ENCODE peak calls at places on chromosomes 6 and 20, in nine cellular contexts. One of them, this sample, is unnamed.

GRCh38 chr6:122322824-122323223 is 76.6 kb upstream of the HSF2 start:
- DNase-seq in ovary: no peak
- DNase-seq in right lobe of liver: no peak
- DNase-seq in Peyer's patch: no peak
- DNase-seq in HCT116: no peak
- DNase-seq in heart left ventricle: no peak
- DNase-seq in GM12878: no peak
- DNase-seq in stomach: no peak
- DNase-seq in gastrocnemius medialis: no peak
- DNase-seq in this sample: no peak

GRCh38 chr20:47970282-47970903 is 185.1 kb upstream of the SULF2 start:
- DNase-seq in Peyer's patch: no peak
- DNase-seq in GM12878: no peak
- DNase-seq in heart left ventricle: no peak
- DNase-seq in stomach: no peak
- DNase-seq in ovary: no peak
- DNase-seq in right lobe of liver: no peak
- DNase-seq in HCT116: no peak
- DNase-seq in gastrocnemius medialis: no peak
- DNase-seq in this sample: no peak

GRCh38 chr20:10591956-10592521 is 81.8 kb downstream of the JAG1 start:
- DNase-seq in heart left ventricle: no peak
- DNase-seq in right lobe of liver: no peak
- DNase-seq in ovary: no peak
- DNase-seq in GM12878: no peak
- DNase-seq in HCT116: no peak
- DNase-seq in Peyer's patch: no peak
- DNase-seq in gastrocnemius medialis: no peak
- DNase-seq in stomach: no peak
- DNase-seq in this sample: no peak

GRCh38 chr6:117829594-117830319 is 77.3 kb upstream of the SLC35F1 start:
- DNase-seq in right lobe of liver: no peak
- DNase-seq in ovary: no peak
- DNase-seq in Peyer's patch: no peak
- DNase-seq in heart left ventricle: no peak
- DNase-seq in stomach: no peak
- DNase-seq in gastrocnemius medialis: no peak
- DNase-seq in HCT116: peak; percentile 51
- DNase-seq in GM12878: no peak
- DNase-seq in this sample: no peak

GRCh38 chr6:151349651-151350270 is 41.6 kb downstream of the ZBTB2 start:
- DNase-seq in heart left ventricle: no peak
- DNase-seq in right lobe of liver: no peak
- DNase-seq in stomach: no peak
- DNase-seq in ovary: no peak
- DNase-seq in GM12878: no peak
- DNase-seq in Peyer's patch: no peak
- DNase-seq in HCT116: no peak
- DNase-seq in gastrocnemius medialis: no peak
- DNase-seq in this sample: no peak

GRCh38 chr20:3813758-3814581 is 6.4 kb upstream of the AP5S1 start:
- DNase-seq in Peyer's patch: no peak
- DNase-seq in right lobe of liver: no peak
- DNase-seq in ovary: no peak
- DNase-seq in HCT116: no peak
- DNase-seq in GM12878: no peak
- DNase-seq in heart left ventricle: no peak
- DNase-seq in stomach: peak; percentile 41
- DNase-seq in gastrocnemius medialis: no peak
- DNase-seq in this sample: no peak

GRCh38 chr20:11891081-11891826 is 26.4 kb upstream of the BTBD3 start:
- DNase-seq in ovary: peak; percentile 49
- DNase-seq in stomach: peak; percentile 51
- DNase-seq in GM12878: no peak
- DNase-seq in Peyer's patch: peak; percentile 58
- DNase-seq in gastrocnemius medialis: peak; percentile 5
- DNase-seq in HCT116: no peak
- DNase-seq in right lobe of liver: peak; percentile 68
- DNase-seq in heart left ventricle: peak; percentile 77
- DNase-seq in this sample: no peak

GRCh38 chr6:34234667-34235604 is 1.7 kb upstream of the HMGA1 start:
- DNase-seq in Peyer's patch: peak; percentile 65
- DNase-seq in stomach: no peak
- DNase-seq in right lobe of liver: no peak
- DNase-seq in GM12878: no peak
- DNase-seq in heart left ventricle: peak; percentile 31
- DNase-seq in HCT116: no peak
- DNase-seq in ovary: no peak
- DNase-seq in gastrocnemius medialis: no peak
- DNase-seq in this sample: no peak

GRCh38 chr6:17178754-17179153 is 76.9 kb downstream of the STMND1 start:
- DNase-seq in Peyer's patch: no peak
- DNase-seq in gastrocnemius medialis: no peak
- DNase-seq in stomach: no peak
- DNase-seq in heart left ventricle: no peak
- DNase-seq in ovary: no peak
- DNase-seq in GM12878: no peak
- DNase-seq in right lobe of liver: no peak
- DNase-seq in HCT116: no peak
- DNase-seq in this sample: no peak

GRCh38 chr20:59039233-59039632 is 3.4 kb downstream of the PRELID3B start:
- DNase-seq in GM12878: no peak
- DNase-seq in ovary: no peak
- DNase-seq in Peyer's patch: no peak
- DNase-seq in HCT116: no peak
- DNase-seq in stomach: no peak
- DNase-seq in heart left ventricle: no peak
- DNase-seq in gastrocnemius medialis: no peak
- DNase-seq in right lobe of liver: no peak
- DNase-seq in this sample: no peak

GRCh38 chr20:34058831-34059230 is 53.2 kb downstream of the EIF2S2 start:
- DNase-seq in heart left ventricle: no peak
- DNase-seq in stomach: no peak
- DNase-seq in right lobe of liver: no peak
- DNase-seq in ovary: no peak
- DNase-seq in Peyer's patch: no peak
- DNase-seq in gastrocnemius medialis: no peak
- DNase-seq in HCT116: no peak
- DNase-seq in GM12878: no peak
- DNase-seq in this sample: no peak

GRCh38 chr6:52503853-52504777 is 72.7 kb downstream of the TRAM2 start:
- DNase-seq in HCT116: peak; percentile 94
- DNase-seq in GM12878: no peak
- DNase-seq in stomach: peak; percentile 98
- DNase-seq in right lobe of liver: peak; percentile 74
- DNase-seq in heart left ventricle: peak; percentile 91
- DNase-seq in Peyer's patch: peak; percentile 96
- DNase-seq in ovary: peak; percentile 59
- DNase-seq in gastrocnemius medialis: peak; percentile 96
- DNase-seq in this sample: peak; percentile 97

GRCh38 chr20:13220194-13220856 is 749 bp upstream of the ISM1 start:
- DNase-seq in Peyer's patch: no peak
- DNase-seq in HCT116: no peak
- DNase-seq in stomach: peak; percentile 27
- DNase-seq in right lobe of liver: peak; percentile 82
- DNase-seq in gastrocnemius medialis: no peak
- DNase-seq in ovary: no peak
- DNase-seq in GM12878: no peak
- DNase-seq in heart left ventricle: no peak
- DNase-seq in this sample: peak; percentile 60

DNA sequence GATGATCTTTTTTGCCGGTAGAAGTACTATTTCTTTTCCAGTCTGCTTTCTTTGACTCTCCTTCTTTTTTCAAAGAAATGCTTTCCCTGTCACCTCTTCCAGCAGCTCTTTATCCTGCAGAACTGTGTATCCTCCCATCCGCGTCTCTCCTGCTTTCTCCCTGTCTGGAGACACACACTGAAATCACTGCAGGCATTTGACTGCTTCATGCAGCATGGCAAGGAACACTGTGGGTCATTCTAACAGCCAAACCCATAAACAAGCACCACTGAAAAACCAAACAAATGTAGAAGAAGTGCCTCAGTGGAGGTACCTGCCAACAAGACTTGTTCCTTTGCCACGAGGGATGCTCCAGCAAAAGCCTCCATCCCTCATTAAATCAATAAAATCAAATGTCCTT is 403.7 kb upstream of the CITED2 start:
- DNase-seq in stomach: no peak
- DNase-seq in GM12878: no peak
- DNase-seq in right lobe of liver: no peak
- DNase-seq in gastrocnemius medialis: no peak
- DNase-seq in ovary: no peak
- DNase-seq in HCT116: no peak
- DNase-seq in Peyer's patch: no peak
- DNase-seq in heart left ventricle: no peak
- DNase-seq in this sample: no peak
- H3K27ac ChIP-seq in stomach: no peak overlapping the region
- H3K27ac ChIP-seq in GM12878: no peak overlapping the region
- H3K27ac ChIP-seq in right lobe of liver: no peak overlapping the region
- H3K27ac ChIP-seq in gastrocnemius medialis: no peak overlapping the region
- H3K27ac ChIP-seq in ovary: no peak overlapping the region
- H3K27ac ChIP-seq in HCT116: no peak overlapping the region
- H3K27ac ChIP-seq in Peyer's patch: no peak overlapping the region
- H3K27ac ChIP-seq in heart left ventricle: peak overlapping the region; percentile 66
- H3K27ac ChIP-seq in this sample: no peak overlapping the region

DNA sequence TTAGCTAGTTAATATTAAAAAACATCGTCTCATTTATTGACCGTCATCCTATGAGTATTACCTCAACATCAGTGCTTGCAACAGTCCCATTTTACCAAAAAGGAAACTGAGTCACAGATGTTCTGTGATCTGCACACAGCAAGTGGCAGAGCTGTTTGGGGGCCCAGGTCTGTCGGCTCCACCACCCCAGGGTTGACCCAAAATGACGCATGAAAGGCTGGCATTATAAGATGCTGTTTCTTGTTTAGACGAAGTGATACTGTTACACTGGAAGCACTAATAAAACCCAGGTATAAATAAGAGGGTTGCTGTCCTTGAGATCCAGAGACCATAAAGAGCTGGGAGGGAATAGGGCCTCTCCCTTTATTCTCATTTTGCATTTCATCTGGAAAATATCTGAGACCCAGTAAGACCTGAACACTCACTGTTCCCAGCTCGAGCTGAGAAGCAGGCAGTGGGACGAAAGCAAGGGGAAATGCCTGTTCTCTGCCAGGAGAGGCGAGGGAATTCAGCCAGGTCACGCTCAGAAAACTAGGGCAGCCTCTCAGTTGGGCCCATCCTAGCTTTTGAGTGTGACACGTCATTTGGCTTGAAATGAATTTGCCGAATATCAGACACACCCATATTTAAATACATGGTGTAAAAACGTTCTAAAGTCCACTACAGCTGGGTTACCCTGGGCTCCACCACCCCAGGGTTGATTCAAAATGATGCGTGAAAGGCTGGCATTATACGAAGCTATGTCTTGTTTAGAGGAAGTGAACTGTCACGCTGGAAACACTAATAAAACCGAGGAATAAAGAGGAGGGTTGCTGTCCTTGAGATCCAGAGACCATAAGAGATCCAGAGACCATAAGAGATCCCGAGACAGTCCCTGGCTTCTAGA is 1.4 kb upstream of the MICAL1 start:
- DNase-seq in right lobe of liver: no peak
- DNase-seq in Peyer's patch: peak; percentile 78
- DNase-seq in ovary: peak; percentile 64
- DNase-seq in GM12878: no peak
- DNase-seq in stomach: peak; percentile 78
- DNase-seq in gastrocnemius medialis: peak; percentile 33
- DNase-seq in heart left ventricle: peak; percentile 44
- DNase-seq in HCT116: no peak
- DNase-seq in this sample: no peak
- TF ChIP-seq POLR2A in right lobe of liver: no peak
- TF ChIP-seq POLR2A in Peyer's patch: peak; percentile 87
- TF ChIP-seq POLR2A in ovary: no peak
- TF ChIP-seq POLR2A in GM12878: no peak
- TF ChIP-seq POLR2A in stomach: no peak
- TF ChIP-seq POLR2A in gastrocnemius medialis: peak; percentile 15
- TF ChIP-seq POLR2A in heart left ventricle: no peak
- TF ChIP-seq POLR2A in HCT116: no peak
- TF ChIP-seq POLR2A in this sample: no peak

GRCh38 chr20:46757754-46758678 is 48.6 kb downstream of the SLC2A10 start:
- DNase-seq in GM12878: peak; percentile 30
- DNase-seq in Peyer's patch: peak; percentile 77
- DNase-seq in ovary: peak; percentile 33
- DNase-seq in heart left ventricle: peak; percentile 10
- DNase-seq in HCT116: peak; percentile 48
- DNase-seq in right lobe of liver: peak; percentile 39
- DNase-seq in gastrocnemius medialis: no peak
- DNase-seq in stomach: peak; percentile 66
- DNase-seq in this sample: no peak
- TF ChIP-seq CTCF in GM12878: peak; percentile 91
- TF ChIP-seq CTCF in Peyer's patch: peak; percentile 70
- TF ChIP-seq CTCF in ovary: no peak
- TF ChIP-seq CTCF in heart left ventricle: peak; percentile 95
- TF ChIP-seq CTCF in HCT116: peak; percentile 61
- TF ChIP-seq CTCF in right lobe of liver: peak; percentile 94
- TF ChIP-seq CTCF in gastrocnemius medialis: peak; percentile 75
- TF ChIP-seq CTCF in stomach: peak; percentile 86
- TF ChIP-seq CTCF in this sample: peak; percentile 93

GRCh38 chr20:53832499-53832898 is 237.9 kb downstream of the BCAS1 start:
- DNase-seq in HCT116: no peak
- DNase-seq in GM12878: no peak
- DNase-seq in ovary: no peak
- DNase-seq in heart left ventricle: no peak
- DNase-seq in stomach: no peak
- DNase-seq in Peyer's patch: no peak
- DNase-seq in gastrocnemius medialis: no peak
- DNase-seq in right lobe of liver: no peak
- DNase-seq in this sample: no peak

GRCh38 chr20:53829706-53830521 is 236.3 kb upstream of the ZNF217 start:
- DNase-seq in HCT116: no peak
- DNase-seq in stomach: no peak
- DNase-seq in ovary: no peak
- DNase-seq in gastrocnemius medialis: no peak
- DNase-seq in heart left ventricle: no peak
- DNase-seq in right lobe of liver: no peak
- DNase-seq in Peyer's patch: peak; percentile 69
- DNase-seq in GM12878: no peak
- DNase-seq in this sample: no peak

GRCh38 chr20:53829086-53829703 is 235.6 kb upstream of the ZNF217 start:
- DNase-seq in HCT116: peak; percentile 78
- DNase-seq in ovary: peak; percentile 38
- DNase-seq in Peyer's patch: peak; percentile 45
- DNase-seq in heart left ventricle: no peak
- DNase-seq in gastrocnemius medialis: peak; percentile 29
- DNase-seq in right lobe of liver: no peak
- DNase-seq in GM12878: no peak
- DNase-seq in stomach: no peak
- DNase-seq in this sample: no peak

GRCh38 chr20:53831812-53832211 is 238.2 kb upstream of the ZNF217 start:
- DNase-seq in stomach: no peak
- DNase-seq in GM12878: no peak
- DNase-seq in ovary: no peak
- DNase-seq in Peyer's patch: no peak
- DNase-seq in gastrocnemius medialis: no peak
- DNase-seq in right lobe of liver: no peak
- DNase-seq in HCT116: no peak
- DNase-seq in heart left ventricle: no peak
- DNase-seq in this sample: no peak

DNA sequence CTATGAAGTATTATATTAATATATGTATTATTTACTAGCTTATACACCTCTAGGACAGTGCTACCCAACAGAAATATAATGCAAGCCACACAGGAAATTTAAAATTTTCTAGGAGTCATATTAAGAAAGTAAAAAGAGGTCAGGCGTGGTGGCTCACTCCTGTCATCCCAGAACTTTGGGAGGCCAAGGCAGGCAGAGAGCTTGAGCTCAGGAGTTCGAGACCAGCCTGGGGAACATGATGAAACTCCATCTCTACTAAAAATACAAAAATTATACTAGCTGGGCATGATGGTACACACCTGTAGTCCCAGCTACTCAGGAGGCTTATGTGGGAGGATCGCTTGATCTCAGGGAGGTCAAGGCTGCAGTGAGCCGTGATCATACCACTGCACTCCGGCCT is 237.6 kb upstream of the ZNF217 start:
- DNase-seq in ovary: no peak
- DNase-seq in gastrocnemius medialis: no peak
- DNase-seq in right lobe of liver: no peak
- DNase-seq in HCT116: no peak
- DNase-seq in stomach: no peak
- DNase-seq in GM12878: no peak
- DNase-seq in Peyer's patch: no peak
- DNase-seq in heart left ventricle: no peak
- DNase-seq in this sample: no peak
- H3K27ac ChIP-seq in ovary: no peak overlapping the region
- H3K27ac ChIP-seq in gastrocnemius medialis: no peak overlapping the region
- H3K27ac ChIP-seq in right lobe of liver: peak overlapping the region; percentile 75
- H3K27ac ChIP-seq in HCT116: peak overlapping the region; percentile 97
- H3K27ac ChIP-seq in stomach: peak overlapping the region; percentile 79
- H3K27ac ChIP-seq in GM12878: peak overlapping the region; percentile 91
- H3K27ac ChIP-seq in Peyer's patch: peak overlapping the region; percentile 77
- H3K27ac ChIP-seq in heart left ventricle: no peak overlapping the region
- H3K27ac ChIP-seq in this sample: peak overlapping the region; percentile 90

This sample was measured in breast epithelium.